ENCODE peak calls at places on chromosomes 3 and 15, in five cellular contexts. B, D, V, I and L are unnamed samples.

GRCh38 chr15:83813697-83814096 is 159.8 kb downstream of the ADAMTSL3 start:
- DNase-seq in V (no peak), D (no peak), B (no peak), I (no peak), L (no peak)

GRCh38 chr3:89332311-89333159 is 225.1 kb downstream of the EPHA3 start:
- DNase-seq in I (no peak), D (no peak), B (no peak), V (no peak), L (no peak)

GRCh38 chr15:52137432-52138357 is 25.1 kb upstream of the BCL2L10 start:
- DNase-seq in I (peak; percentile 54), V (no peak), D (peak; percentile 57), B (no peak), L (no peak)

GRCh38 chr3:190721330-190721729 is 141.2 kb downstream of the GMNC start:
- DNase-seq in D (no peak), V (peak; percentile 93), I (no peak), B (no peak), L (no peak)

GRCh38 chr3:142028174-142028833 is 121.0 kb downstream of the TFDP2 start:
- DNase-seq in D (no peak), B (no peak), I (no peak), V (peak; percentile 3), L (no peak)

GRCh38 chr3:124351430-124352142 is 359.7 kb upstream of the ROPN1 start:
- DNase-seq in V (peak; percentile 50), D (no peak), B (peak; percentile 64), I (no peak), L (peak; percentile 48)

GRCh38 chr3:65678480-65678879 is 360.2 kb downstream of the MAGI1 start:
- DNase-seq in V (no peak), B (no peak), D (no peak), I (no peak), L (no peak)

GRCh38 chr3:124985358-124985757 is 50.8 kb upstream of the MUC13 start:
- DNase-seq in B (no peak), V (no peak), I (no peak), D (no peak), L (no peak)

GRCh38 chr3:49721165-49721860 is 1.8 kb upstream of the AMIGO3 start:
- DNase-seq in V (no peak), D (no peak), I (no peak), B (no peak), L (no peak)

GRCh38 chr15:48645558-48646330 is at the start of gene FBN1:
- DNase-seq in B (no peak), I (peak; percentile 31), D (peak; percentile 60), V (no peak), L (peak; percentile 70)

GRCh38 chr3:62373215-62373614 is at the start of gene FEZF2:
- DNase-seq in D (no peak), I (no peak), B (no peak), V (no peak), L (no peak)

GRCh38 chr15:97745481-97746071 is 214.9 kb upstream of the ARRDC4 start:
- DNase-seq in D (no peak), V (no peak), B (no peak), I (peak; percentile 32), L (no peak)

GRCh38 chr15:51793521-51793920 is 35.9 kb upstream of the TMOD3 start:
- DNase-seq in B (no peak), V (no peak), I (peak; percentile 73), D (no peak), L (no peak)

GRCh38 chr3:8888296-8888915 is 74.9 kb downstream of the RAD18 start:
- DNase-seq in B (no peak), D (no peak), V (no peak), I (no peak), L (no peak)

GRCh38 chr3:147361671-147362420 is 44.5 kb downstream of the ZIC4 start:
- DNase-seq in D (no peak), I (no peak), V (no peak), B (no peak), L (no peak)

GRCh38 chr3:164365242-164365641 is 713.1 kb downstream of the SI start:
- DNase-seq in D (no peak), I (no peak), V (no peak), B (no peak), L (no peak)

GRCh38 chr15:25899870-25900269 is 36.7 kb upstream of the ATP10A start:
- DNase-seq in D (no peak), B (no peak), I (no peak), V (no peak), L (no peak)

GRCh38 chr3:24829011-24829581 is 334.4 kb upstream of the THRB start:
- DNase-seq in I (peak; percentile 62), D (peak; percentile 64), B (peak; percentile 15), V (no peak), L (peak; percentile 50)

GRCh38 chr3:190385835-190386688 is 1.9 kb upstream of the CLDN16 start:
- DNase-seq in I (no peak), V (no peak), D (no peak), B (no peak), L (no peak)

GRCh38 chr3:23389686-23390085 is 186.6 kb downstream of the UBE2E2 start:
- DNase-seq in B (no peak), V (no peak), I (no peak), D (no peak), L (no peak)

GRCh38 chr3:156892701-156893100 is 66.5 kb downstream of the LEKR1 start:
- DNase-seq in V (no peak), D (no peak), B (no peak), I (no peak), L (no peak)

GRCh38 chr3:164267031-164267430 is 811.3 kb downstream of the SI start:
- DNase-seq in I (no peak), B (no peak), V (no peak), D (no peak), L (no peak)

GRCh38 chr3:40504636-40505430 is 1.0 kb upstream of the ZNF620 start:
- DNase-seq in B (no peak), V (no peak), D (no peak), I (no peak), L (peak; percentile 47)

GRCh38 chr3:190892328-190893011 is 30.0 kb upstream of the GMNC start:
- DNase-seq in B (no peak), V (no peak), D (no peak), I (no peak), L (no peak)

GRCh38 chr3:189635385-189635784 is 4.2 kb downstream of the TP63 start:
- DNase-seq in B (no peak), D (no peak), I (no peak), V (no peak), L (no peak)

GRCh38 chr3:65200312-65200711 is 512.5 kb upstream of the ADAMTS9 start:
- DNase-seq in B (no peak), I (no peak), D (no peak), V (no peak), L (no peak)

GRCh38 chr3:9109570-9109914 is 139.9 kb downstream of the SRGAP3 start:
- DNase-seq in I (no peak), D (no peak), B (no peak), V (no peak), L (no peak)

GRCh38 chr3:16334909-16335308 is 69.9 kb downstream of the OXNAD1 start:
- DNase-seq in I (no peak), D (no peak), V (no peak), B (no peak), L (no peak)

GRCh38 chr3:8848696-8849131 is 79.3 kb upstream of the OXTR start:
- DNase-seq in D (no peak), B (no peak), I (no peak), V (no peak), L (no peak)

GRCh38 chr3:71641669-71642068 is 58.1 kb upstream of the FOXP1 start:
- DNase-seq in D (no peak), I (no peak), B (no peak), V (no peak), L (no peak)

GRCh38 chr3:141019244-141019643 is 31.9 kb upstream of the SPSB4 start:
- DNase-seq in V (no peak), B (no peak), I (no peak), D (no peak), L (no peak)

GRCh38 chr3:195258449-195259145 is 12.4 kb downstream of the XXYLT1 start:
- DNase-seq in I (no peak), D (no peak), B (no peak), V (peak; percentile 44), L (peak; percentile 52)

GRCh38 chr3:58748024-58748423 is 81.5 kb upstream of the FAM3D start:
- DNase-seq in B (no peak), D (no peak), V (no peak), I (no peak), L (no peak)

GRCh38 chr3:190424478-190425439 is 24.9 kb downstream of the TMEM207 start:
- DNase-seq in I (peak; percentile 33), D (peak; percentile 76), B (no peak), V (peak; percentile 65), L (peak; percentile 45)